ENCODE peak calls at places on chromosomes 11 and 22, in four cellular contexts. V is psoas muscle, Z is RWPE1, K is tibial artery. D is an unnamed sample.

GRCh38 chr11:126989942-126990715 is 10.4 kb downstream of the KIRREL3 start:
- DNase-seq in V (peak), Z (peak), K (peak), D (no peak)

GRCh38 chr22:27796829-27797792 is 4.4 kb downstream of the MN1 start:
- DNase-seq in V (peak), Z (no peak), K (no peak), D (no peak)

GRCh38 chr11:131533164-131533563 is 162.7 kb downstream of the NTM start:
- DNase-seq in V (no peak), Z (no peak), K (no peak), D (no peak)

GRCh38 chr11:119374632-119375394 is 6.7 kb downstream of the USP2 start:
- DNase-seq in V (peak), Z (no peak), K (peak), D (no peak)

GRCh38 chr11:99781074-99781473 is 760.3 kb downstream of the CNTN5 start:
- DNase-seq in V (no peak), Z (no peak), K (no peak), D (no peak)

GRCh38 chr22:22060200-22061084 is 77.9 kb upstream of the TOP3B start:
- DNase-seq in V (peak), Z (peak), K (no peak), D (peak)

GRCh38 chr11:43578346-43579170 is 102.0 kb upstream of the HSD17B12 start:
- DNase-seq in V (no peak), Z (peak), K (no peak), D (no peak)

GRCh38 chr11:100855466-100856067 is 168.5 kb downstream of the ARHGAP42 start:
- DNase-seq in V (no peak), Z (peak), K (no peak), D (peak)

GRCh38 chr22:42080287-42080686 is 787 bp downstream of the SMDT1 start:
- DNase-seq in V (no peak), Z (no peak), K (peak), D (peak)

GRCh38 chr22:35313311-35314121 is 13.8 kb downstream of the TOM1 start:
- DNase-seq in V (peak), Z (peak), K (peak), D (peak)

GRCh38 chr22:30742291-30743256 is 47.9 kb downstream of the OSBP2 start:
- DNase-seq in V (no peak), Z (no peak), K (no peak), D (peak)

GRCh38 chr11:104343578-104343977 is 179.6 kb upstream of the PDGFD start:
- DNase-seq in V (no peak), Z (peak), K (no peak), D (no peak)

GRCh38 chr11:126696976-126697375 is 303.6 kb downstream of the KIRREL3 start:
- DNase-seq in V (no peak), Z (no peak), K (peak), D (peak)

GRCh38 chr22:32119568-32120235 is 39.4 kb downstream of the C22orf42 start:
- DNase-seq in V (no peak), Z (no peak), K (no peak), D (no peak)

GRCh38 chr11:3627291-3627690 is 14.5 kb downstream of the ART5 start:
- DNase-seq in V (peak), Z (no peak), K (peak), D (peak)

GRCh38 chr11:12390258-12390657 is 12.9 kb downstream of the PARVA start:
- DNase-seq in V (no peak), Z (no peak), K (no peak), D (no peak)

DNA sequence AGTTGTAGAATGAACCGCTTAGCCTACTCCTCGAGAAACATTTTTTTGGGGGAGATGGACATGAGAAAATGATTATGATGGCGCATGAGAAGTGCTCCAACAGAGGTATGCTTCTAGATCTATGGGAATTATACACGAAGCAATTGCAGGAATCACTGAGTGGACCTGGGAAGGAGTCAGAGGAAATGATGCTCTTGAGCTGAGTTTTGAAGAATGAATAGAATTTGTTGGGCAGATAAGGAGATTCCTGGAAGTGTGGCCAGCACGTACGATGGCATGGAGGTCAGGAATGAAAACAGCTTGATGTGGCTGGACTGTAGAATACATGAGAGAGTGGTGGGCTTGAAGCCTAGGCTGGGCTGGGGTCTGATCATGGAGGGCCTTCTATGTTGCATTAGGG is 31.7 kb downstream of the ADAMTS15 start:
- DNase-seq in V (no peak), Z (no peak), K (no peak), D (no peak)
- H3K27ac ChIP-seq in V (no peak), Z (no peak), K (peak), D (no peak)

DNA sequence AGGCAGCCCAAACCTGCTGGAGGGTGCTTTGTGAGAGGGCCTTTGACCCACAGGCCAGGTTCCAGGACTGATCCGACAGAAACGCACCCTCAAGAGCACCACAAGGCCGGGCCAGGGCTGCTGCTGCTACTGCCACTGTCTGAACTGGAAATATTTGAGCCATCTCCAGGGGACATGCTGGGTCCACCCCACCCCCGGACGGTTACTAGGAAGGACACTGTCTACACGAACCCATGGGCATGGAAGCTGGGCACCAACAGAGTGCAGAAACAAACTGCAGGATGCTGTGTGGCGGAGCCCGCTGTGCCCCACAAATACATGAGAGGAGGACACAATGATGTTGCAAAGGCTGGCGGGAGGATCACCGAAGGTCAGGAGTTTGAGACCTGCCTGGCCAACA is 283.7 kb downstream of the CTTN start:
- DNase-seq in V (no peak), Z (no peak), K (no peak), D (no peak)
- H3K27ac ChIP-seq in V (no peak), Z (no peak), K (no peak), D (no peak)

GRCh38 chr11:67646535-67647336 is 3.8 kb downstream of the ACY3 start:
- DNase-seq in V (no peak), Z (no peak), K (peak), D (no peak)
- H3K27ac ChIP-seq in V (no peak), Z (no peak), K (no peak), D (no peak)

DNA sequence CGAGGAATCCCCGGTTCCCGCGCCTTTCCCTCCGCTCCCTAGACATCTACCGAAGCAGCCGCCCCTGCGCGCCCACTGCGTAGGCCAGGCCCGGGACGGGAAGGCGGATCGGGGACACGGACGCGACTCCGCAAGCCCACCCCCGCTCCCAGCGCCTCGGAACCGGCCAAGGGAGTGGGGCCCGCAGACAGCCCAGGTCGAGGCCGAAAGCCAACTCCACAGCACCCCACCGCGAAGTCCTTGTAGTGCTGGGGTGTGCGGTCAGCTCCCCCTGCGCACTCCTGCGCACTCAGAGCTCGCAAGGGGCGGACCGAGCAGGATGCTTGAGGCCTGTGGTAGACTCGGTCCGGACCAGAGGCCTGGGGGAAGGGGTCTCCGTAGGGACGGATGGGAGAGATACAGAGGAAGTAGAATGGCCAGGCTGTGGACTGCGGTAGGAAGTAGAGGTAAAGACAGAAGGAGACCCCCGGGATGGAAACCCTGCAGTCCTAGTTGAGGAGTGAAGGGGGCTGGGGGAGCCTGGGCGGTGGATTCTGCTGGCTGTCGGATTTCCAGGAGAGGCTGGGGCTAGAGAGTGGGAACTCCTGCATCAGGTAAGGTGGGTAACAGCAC is 547 bp upstream of the SCARF2 start:
- DNase-seq in V (peak), Z (no peak), K (peak), D (no peak)
- H3K27ac ChIP-seq in V (peak), Z (peak), K (peak), D (no peak)

DNA sequence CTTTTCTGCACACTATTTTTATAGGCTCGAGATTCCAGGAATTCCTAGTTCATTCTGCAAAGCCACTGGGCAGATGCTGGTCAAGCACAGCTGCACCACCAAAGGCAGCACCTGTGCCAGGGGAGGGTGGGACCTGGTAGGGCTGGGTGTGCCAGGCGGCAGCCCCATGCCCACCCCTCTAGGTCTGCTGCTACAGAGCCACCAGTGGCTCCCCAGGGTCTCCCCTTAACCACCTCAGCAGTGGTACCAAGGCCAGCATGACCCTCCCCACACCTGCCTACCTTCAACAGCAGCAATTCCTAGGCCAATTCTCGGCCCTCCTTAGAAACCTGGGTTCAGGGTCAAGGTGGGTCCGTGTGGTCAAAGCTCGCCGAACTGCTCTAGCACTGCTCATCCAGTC is 39.5 kb downstream of the PHF21B start:
- DNase-seq in V (no peak), Z (no peak), K (no peak), D (no peak)
- H3K27ac ChIP-seq in V (no peak), Z (no peak), K (no peak), D (no peak)

GRCh38 chr22:46610345-46610744 is 9.8 kb upstream of the GRAMD4 start:
- DNase-seq in V (no peak), Z (no peak), K (no peak), D (no peak)
- H3K27ac ChIP-seq in V (no peak), Z (no peak), K (no peak), D (no peak)

DNA sequence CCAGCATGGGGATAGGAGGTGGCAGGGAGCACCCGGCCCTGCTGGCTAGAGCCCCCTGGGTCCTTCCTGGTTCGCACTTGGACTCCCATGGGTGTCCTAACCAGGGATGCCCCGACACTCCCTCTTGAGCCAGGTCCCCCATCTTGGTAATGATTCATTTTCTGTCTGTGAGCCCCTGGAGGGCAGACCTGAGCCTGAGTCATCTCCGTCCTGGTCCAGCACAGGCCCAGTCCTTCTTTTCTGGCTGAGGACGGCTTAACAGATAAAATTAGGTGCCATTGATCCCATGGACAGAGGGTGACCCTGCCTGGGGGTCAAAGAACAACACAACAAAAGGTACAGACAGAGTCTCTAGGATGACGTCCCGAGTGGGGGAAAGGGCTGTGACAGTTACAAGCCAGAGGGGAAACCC is 3.5 kb downstream of the RHOD start:
- DNase-seq in V (no peak), Z (peak), K (no peak), D (no peak)
- H3K27ac ChIP-seq in V (peak), Z (peak), K (no peak), D (no peak)